ENCODE peak calls at places on chromosomes 13 and 19, in six cellular contexts. W, P, B, U, J and O are unnamed samples.

GRCh38 chr19:39645800-39646411 is 9.8 kb upstream of the LGALS16 start:
- DNase-seq in W (no peak), P (no peak), B (no peak), U (peak), J (no peak), O (no peak)

GRCh38 chr13:31452525-31452924 is 252.8 kb downstream of the B3GLCT start:
- DNase-seq in B (no peak), U (no peak), P (no peak), W (no peak), J (no peak), O (no peak)

GRCh38 chr19:38277969-38278680 is 13.8 kb downstream of the SPINT2 start:
- DNase-seq in P (no peak), B (peak), J (peak), W (peak), U (peak), O (no peak)

GRCh38 chr19:49491804-49492572 is 4.2 kb upstream of the RPS11 start:
- DNase-seq in P (no peak), U (no peak), B (no peak), J (peak), W (no peak), O (no peak)

GRCh38 chr19:35609881-35610353 is 2.6 kb upstream of the HAUS5 start:
- DNase-seq in W (no peak), J (no peak), P (no peak), B (no peak), U (no peak), O (no peak)

GRCh38 chr19:13968383-13968935 is 16.1 kb downstream of the DCAF15 start:
- DNase-seq in U (no peak), W (no peak), B (no peak), P (no peak), J (no peak), O (no peak)

GRCh38 chr19:35093941-35094647 is 21.5 kb upstream of the FXYD3 start:
- DNase-seq in U (no peak), J (no peak), B (no peak), W (no peak), P (no peak), O (no peak)

GRCh38 chr19:1122972-1123363 is 19.2 kb downstream of the GPX4 start:
- DNase-seq in W (peak), P (no peak), U (peak), J (peak), B (peak), O (peak)

GRCh38 chr13:86737334-86737932 is 933.7 kb upstream of the SLITRK5 start:
- DNase-seq in J (no peak), U (no peak), P (no peak), B (no peak), W (no peak), O (no peak)

GRCh38 chr19:3760871-3761361 is 576 bp downstream of the APBA3 start:
- DNase-seq in P (no peak), B (no peak), W (no peak), J (no peak), U (no peak), O (no peak)